ENCODE peak calls at places on chromosomes 6 and 20, in six cellular contexts. F is heart left ventricle, R is sigmoid colon, Y is body of pancreas, O is spleen, Q is uterus. S is an unnamed sample. For H3K4me1, the result is how much of the 10 kb centered on the place peaks cover.

GRCh38 chr6:148657053-148657452 is 89.8 kb upstream of the UST start:
- DNase-seq in F (no peak), R (no peak), Y (no peak), O (no peak), Q (no peak), S (no peak)

GRCh38 chr6:3808189-3808588 is 41.0 kb upstream of the FAM50B start:
- DNase-seq in F (no peak), R (no peak), Y (no peak), O (no peak), Q (no peak), S (no peak)

GRCh38 chr6:4812068-4812467 is 35.9 kb downstream of the CDYL start:
- DNase-seq in F (no peak), R (no peak), Y (no peak), O (no peak), Q (no peak), S (no peak)

GRCh38 chr6:137166247-137167098 is 7.0 kb downstream of the IL22RA2 start:
- DNase-seq in F (no peak), R (no peak), Y (no peak), O (no peak), Q (no peak), S (no peak)

GRCh38 chr6:158698876-158699440 is 49.1 kb downstream of the SYTL3 start:
- DNase-seq in F (no peak), R (peak), Y (no peak), O (peak), Q (no peak), S (no peak)

GRCh38 chr6:7261030-7261841 is 51.8 kb downstream of the SSR1 start:
- DNase-seq in F (peak), R (peak), Y (peak), O (peak), Q (peak), S (peak)

GRCh38 chr6:160055813-160056212 is 65.8 kb upstream of the SLC22A1 start:
- DNase-seq in F (no peak), R (no peak), Y (no peak), O (no peak), Q (peak), S (peak)

GRCh38 chr6:101398716-101399626 is 5.5 kb downstream of the GRIK2 start:
- DNase-seq in F (no peak), R (no peak), Y (no peak), O (no peak), Q (no peak), S (no peak)

GRCh38 chr6:162727347-162728176 is at the start of the genes PACRG and PRKN:
- DNase-seq in F (peak), R (peak), Y (peak), O (peak), Q (peak), S (peak)

GRCh38 chr6:29964904-29965872 is 22.9 kb downstream of the HLA-A start:
- DNase-seq in F (peak), R (peak), Y (peak), O (peak), Q (peak), S (peak)

GRCh38 chr20:13141541-13141940 is 79.5 kb upstream of the ISM1 start:
- DNase-seq in F (no peak), R (no peak), Y (no peak), O (no peak), Q (no peak), S (no peak)

GRCh38 chr20:57678340-57678739 is 31.5 kb downstream of the PMEPA1 start:
- DNase-seq in F (no peak), R (no peak), Y (no peak), O (no peak), Q (no peak), S (no peak)

GRCh38 chr6:72783667-72784066 is 161.8 kb downstream of the KCNQ5 start:
- DNase-seq in F (no peak), R (no peak), Y (no peak), O (no peak), Q (no peak), S (no peak)

GRCh38 chr6:142377112-142377848 is 75.5 kb downstream of the ADGRG6 start:
- DNase-seq in F (no peak), R (no peak), Y (no peak), O (no peak), Q (no peak), S (no peak)

GRCh38 chr6:68958327-68958726 is 323.2 kb downstream of the ADGRB3 start:
- DNase-seq in F (no peak), R (no peak), Y (no peak), O (no peak), Q (no peak), S (no peak)

GRCh38 chr6:72876256-72876655 is 254.4 kb downstream of the KCNQ5 start:
- DNase-seq in F (no peak), R (no peak), Y (no peak), O (no peak), Q (no peak), S (no peak)

GRCh38 chr6:36839819-36840379 is 655 bp upstream of the CPNE5 start:
- DNase-seq in F (peak), R (no peak), Y (peak), O (peak), Q (peak), S (peak)

GRCh38 chr6:3013486-3013885 is 13.8 kb downstream of the NQO2 start:
- DNase-seq in F (no peak), R (no peak), Y (no peak), O (peak), Q (no peak), S (no peak)

GRCh38 chr6:131555992-131556391 is 17.0 kb upstream of the ARG1 start:
- DNase-seq in F (no peak), R (no peak), Y (no peak), O (no peak), Q (no peak), S (no peak)

GRCh38 chr6:52640170-52640569 is 30.7 kb upstream of the TMEM14A start:
- DNase-seq in F (no peak), R (no peak), Y (peak), O (no peak), Q (no peak), S (no peak)

GRCh38 chr6:28736121-28736520 is 187.7 kb downstream of the TRIM27 start:
- DNase-seq in F (no peak), R (no peak), Y (no peak), O (no peak), Q (no peak), S (no peak)
- TF ChIP-seq POLR2A in F (no peak), R (no peak), Y (no peak), O (no peak), Q (no peak), S (no peak)

GRCh38 chr6:169075211-169075621 is 178.4 kb downstream of the THBS2 start:
- DNase-seq in F (peak), R (peak), Y (no peak), O (no peak), Q (peak), S (peak)
- H3K4me1 ChIP-seq in F (under half), R (half or more), Y (under half), O (under half), Q (under half), S (under half)

GRCh38 chr20:10077081-10077471 is 42.3 kb downstream of the ANKEF1 start:
- DNase-seq in F (no peak), R (no peak), Y (peak), O (no peak), Q (no peak), S (no peak)

GRCh38 chr20:10079964-10080363 is 45.2 kb downstream of the ANKEF1 start:
- DNase-seq in F (no peak), R (no peak), Y (no peak), O (no peak), Q (no peak), S (no peak)

GRCh38 chr20:10078403-10078802 is 43.6 kb downstream of the ANKEF1 start:
- DNase-seq in F (no peak), R (no peak), Y (peak), O (no peak), Q (no peak), S (no peak)

GRCh38 chr20:10077886-10078285 is 43.1 kb downstream of the ANKEF1 start:
- DNase-seq in F (no peak), R (no peak), Y (no peak), O (no peak), Q (no peak), S (no peak)

GRCh38 chr20:10080554-10080953 is 45.8 kb downstream of the ANKEF1 start:
- DNase-seq in F (no peak), R (no peak), Y (no peak), O (no peak), Q (no peak), S (no peak)
- TF ChIP-seq POLR2A in F (no peak), R (no peak), Y (no peak), O (no peak), Q (no peak), S (no peak)

GRCh38 chr20:542777-543368 is 717 bp downstream of the CSNK2A1 start:
- DNase-seq in F (peak), R (no peak), Y (peak), O (peak), Q (peak), S (peak)

GRCh38 chr20:537983-538382 is 5.6 kb downstream of the CSNK2A1 start:
- DNase-seq in F (no peak), R (no peak), Y (no peak), O (no peak), Q (no peak), S (no peak)

GRCh38 chr20:539848-540247 is 3.7 kb downstream of the CSNK2A1 start:
- DNase-seq in F (no peak), R (no peak), Y (no peak), O (no peak), Q (no peak), S (peak)

GRCh38 chr20:539236-539635 is 4.4 kb downstream of the CSNK2A1 start:
- DNase-seq in F (no peak), R (no peak), Y (no peak), O (no peak), Q (no peak), S (no peak)

GRCh38 chr20:540391-541201 is 3.0 kb downstream of the CSNK2A1 start:
- DNase-seq in F (no peak), R (no peak), Y (no peak), O (no peak), Q (no peak), S (no peak)
- H3K4me1 ChIP-seq in F (half or more), R (under half), Y (half or more), O (half or more), Q (under half), S (under half)

GRCh38 chr6:86511962-86512361 is 425.4 kb upstream of the HTR1E start:
- DNase-seq in F (no peak), R (no peak), Y (no peak), O (no peak), Q (no peak), S (no peak)

DNA sequence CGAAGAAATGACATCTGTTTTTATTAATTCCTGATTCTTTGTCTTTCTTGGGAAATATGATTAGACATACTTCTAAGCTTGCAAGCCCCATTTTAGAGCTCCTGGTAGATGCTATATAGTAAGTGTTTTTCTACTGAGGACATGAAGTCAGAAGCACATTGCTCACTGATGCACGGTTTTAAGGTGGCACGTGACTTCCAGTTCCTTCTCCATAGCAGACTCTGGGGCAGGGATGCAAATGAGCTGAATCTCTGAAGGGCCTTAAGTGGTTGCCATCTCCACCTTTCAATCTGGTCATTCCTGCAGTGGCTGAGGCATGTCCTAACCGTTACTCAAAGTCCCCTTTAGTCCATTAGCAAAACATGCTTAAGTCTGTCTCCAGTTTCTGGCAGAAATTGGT is 421.2 kb upstream of the HTR1E start:
- DNase-seq in F (no peak), R (no peak), Y (no peak), O (no peak), Q (no peak), S (no peak)
- TF ChIP-seq POLR2A in F (no peak), R (no peak), Y (no peak), O (no peak), Q (no peak), S (no peak)

GRCh38 chr20:32062776-32063170 is 10.7 kb downstream of the HCK start:
- DNase-seq in F (peak), R (peak), Y (no peak), O (peak), Q (no peak), S (no peak)
- H3K4me1 ChIP-seq in F (half or more), R (under half), Y (under half), O (under half), Q (under half), S (under half)

S was measured in ovary.